ENCODE peak calls at places on chromosomes 4 and X, in eight cellular contexts. One of them, this sample, is unnamed.
A peak's percentile ranks its signal among the peaks of the same experiment; 100 is the strongest.

GRCh38 chr4:169902658-169903345 is 123.4 kb downstream of the MFAP3L start:
- DNase-seq in suprapubic skin: no peak
- DNase-seq in cardiac fibroblast: no peak
- DNase-seq in fibroblast of lung: no peak
- DNase-seq in heart right ventricle: no peak
- DNase-seq in left lung: no peak
- DNase-seq in upper lobe of right lung: no peak
- DNase-seq in cardiac muscle cell: no peak
- DNase-seq in this sample: no peak

GRCh38 chr4:184503869-184504300 is 29.5 kb upstream of the IRF2 start:
- DNase-seq in heart right ventricle: no peak
- DNase-seq in left lung: no peak
- DNase-seq in cardiac fibroblast: peak; percentile 31
- DNase-seq in suprapubic skin: no peak
- DNase-seq in fibroblast of lung: peak; percentile 39
- DNase-seq in upper lobe of right lung: no peak
- DNase-seq in cardiac muscle cell: peak; percentile 9
- DNase-seq in this sample: no peak

GRCh38 chr4:123649644-123650356 is 253.2 kb downstream of the SPRY1 start:
- DNase-seq in heart right ventricle: peak; percentile 42
- DNase-seq in suprapubic skin: no peak
- DNase-seq in left lung: no peak
- DNase-seq in upper lobe of right lung: no peak
- DNase-seq in fibroblast of lung: peak; percentile 75
- DNase-seq in cardiac fibroblast: peak; percentile 91
- DNase-seq in cardiac muscle cell: peak; percentile 87
- DNase-seq in this sample: peak; percentile 89

GRCh38 chr4:1009647-1010521 is 1.5 kb upstream of the FGFRL1 start:
- DNase-seq in heart right ventricle: peak; percentile 59
- DNase-seq in cardiac fibroblast: peak; percentile 52
- DNase-seq in suprapubic skin: no peak
- DNase-seq in upper lobe of right lung: peak; percentile 89
- DNase-seq in left lung: peak; percentile 93
- DNase-seq in cardiac muscle cell: peak; percentile 56
- DNase-seq in fibroblast of lung: peak; percentile 23
- DNase-seq in this sample: no peak

GRCh38 chr4:77676842-77677241 is 71.2 kb downstream of the CXCL13 start:
- DNase-seq in fibroblast of lung: no peak
- DNase-seq in upper lobe of right lung: no peak
- DNase-seq in left lung: no peak
- DNase-seq in suprapubic skin: no peak
- DNase-seq in cardiac muscle cell: no peak
- DNase-seq in cardiac fibroblast: no peak
- DNase-seq in heart right ventricle: no peak
- DNase-seq in this sample: no peak

GRCh38 chr4:109238746-109239145 is 63.7 kb downstream of the COL25A1 start:
- DNase-seq in fibroblast of lung: no peak
- DNase-seq in left lung: no peak
- DNase-seq in cardiac fibroblast: no peak
- DNase-seq in upper lobe of right lung: no peak
- DNase-seq in cardiac muscle cell: no peak
- DNase-seq in heart right ventricle: no peak
- DNase-seq in suprapubic skin: no peak
- DNase-seq in this sample: no peak

GRCh38 chr4:104591505-104591904 is 96.8 kb upstream of the CXXC4 start:
- DNase-seq in cardiac muscle cell: peak; percentile 44
- DNase-seq in upper lobe of right lung: no peak
- DNase-seq in fibroblast of lung: no peak
- DNase-seq in suprapubic skin: no peak
- DNase-seq in left lung: no peak
- DNase-seq in heart right ventricle: peak; percentile 45
- DNase-seq in cardiac fibroblast: no peak
- DNase-seq in this sample: no peak

GRCh38 chr4:8386731-8387130 is 53.8 kb downstream of the ACOX3 start:
- DNase-seq in cardiac fibroblast: no peak
- DNase-seq in suprapubic skin: no peak
- DNase-seq in cardiac muscle cell: no peak
- DNase-seq in left lung: peak; percentile 68
- DNase-seq in upper lobe of right lung: no peak
- DNase-seq in fibroblast of lung: no peak
- DNase-seq in heart right ventricle: no peak
- DNase-seq in this sample: no peak

GRCh38 chr4:98430708-98431403 is 169.7 kb downstream of the RAP1GDS1 start:
- DNase-seq in left lung: no peak
- DNase-seq in heart right ventricle: no peak
- DNase-seq in fibroblast of lung: peak; percentile 98
- DNase-seq in upper lobe of right lung: no peak
- DNase-seq in cardiac muscle cell: peak; percentile 37
- DNase-seq in suprapubic skin: no peak
- DNase-seq in cardiac fibroblast: peak; percentile 92
- DNase-seq in this sample: peak; percentile 31

GRCh38 chr4:108561086-108561485 is 59.3 kb upstream of the RPL34 start:
- DNase-seq in cardiac muscle cell: peak; percentile 16
- DNase-seq in cardiac fibroblast: peak; percentile 4
- DNase-seq in fibroblast of lung: no peak
- DNase-seq in upper lobe of right lung: no peak
- DNase-seq in suprapubic skin: no peak
- DNase-seq in heart right ventricle: no peak
- DNase-seq in left lung: no peak
- DNase-seq in this sample: no peak

GRCh38 chr4:9953089-9953488 is 68.2 kb downstream of the SLC2A9 start:
- DNase-seq in cardiac muscle cell: no peak
- DNase-seq in suprapubic skin: no peak
- DNase-seq in fibroblast of lung: no peak
- DNase-seq in left lung: no peak
- DNase-seq in heart right ventricle: no peak
- DNase-seq in cardiac fibroblast: no peak
- DNase-seq in upper lobe of right lung: no peak
- DNase-seq in this sample: no peak

GRCh38 chrX:79147477-79147876 is 3.0 kb downstream of the GPR174 start:
- DNase-seq in cardiac muscle cell: no peak
- DNase-seq in fibroblast of lung: no peak
- DNase-seq in left lung: no peak
- DNase-seq in upper lobe of right lung: no peak
- DNase-seq in cardiac fibroblast: no peak
- DNase-seq in suprapubic skin: no peak
- DNase-seq in heart right ventricle: no peak
- DNase-seq in this sample: no peak

GRCh38 chrX:53684415-53685192 is 1.9 kb downstream of the HUWE1 start:
- DNase-seq in cardiac muscle cell: no peak
- DNase-seq in fibroblast of lung: no peak
- DNase-seq in left lung: peak; percentile 91
- DNase-seq in cardiac fibroblast: no peak
- DNase-seq in heart right ventricle: no peak
- DNase-seq in suprapubic skin: no peak
- DNase-seq in upper lobe of right lung: no peak
- DNase-seq in this sample: no peak

GRCh38 chr4:8656711-8657380 is 64.3 kb downstream of the CPZ start:
- DNase-seq in cardiac fibroblast: no peak
- DNase-seq in heart right ventricle: no peak
- DNase-seq in upper lobe of right lung: peak; percentile 30
- DNase-seq in cardiac muscle cell: no peak
- DNase-seq in suprapubic skin: peak; percentile 74
- DNase-seq in fibroblast of lung: no peak
- DNase-seq in left lung: no peak
- DNase-seq in this sample: no peak

GRCh38 chr4:112170451-112170993 is 25.3 kb downstream of the FAM241A start:
- DNase-seq in fibroblast of lung: peak; percentile 73
- DNase-seq in cardiac fibroblast: peak; percentile 96
- DNase-seq in suprapubic skin: no peak
- DNase-seq in upper lobe of right lung: no peak
- DNase-seq in cardiac muscle cell: peak; percentile 85
- DNase-seq in heart right ventricle: no peak
- DNase-seq in left lung: no peak
- DNase-seq in this sample: peak; percentile 68

GRCh38 chrX:123920065-123920785 is 41.3 kb upstream of the STAG2 start:
- DNase-seq in left lung: no peak
- DNase-seq in heart right ventricle: no peak
- DNase-seq in suprapubic skin: no peak
- DNase-seq in fibroblast of lung: peak; percentile 92
- DNase-seq in upper lobe of right lung: no peak
- DNase-seq in cardiac muscle cell: peak; percentile 69
- DNase-seq in cardiac fibroblast: peak; percentile 70
- DNase-seq in this sample: peak; percentile 8

GRCh38 chr4:159505275-159505975 is 402.5 kb downstream of the RAPGEF2 start:
- DNase-seq in suprapubic skin: no peak
- DNase-seq in cardiac fibroblast: no peak
- DNase-seq in upper lobe of right lung: no peak
- DNase-seq in left lung: no peak
- DNase-seq in heart right ventricle: no peak
- DNase-seq in cardiac muscle cell: no peak
- DNase-seq in fibroblast of lung: peak; percentile 74
- DNase-seq in this sample: no peak

GRCh38 chr4:3491681-3492405 is 28.7 kb downstream of the DOK7 start:
- DNase-seq in upper lobe of right lung: no peak
- DNase-seq in suprapubic skin: no peak
- DNase-seq in cardiac muscle cell: peak; percentile 29
- DNase-seq in left lung: no peak
- DNase-seq in fibroblast of lung: peak; percentile 41
- DNase-seq in heart right ventricle: no peak
- DNase-seq in cardiac fibroblast: peak; percentile 25
- DNase-seq in this sample: no peak

GRCh38 chrX:119643696-119644095 is 37.5 kb upstream of the NKRF start:
- DNase-seq in heart right ventricle: no peak
- DNase-seq in suprapubic skin: no peak
- DNase-seq in left lung: no peak
- DNase-seq in cardiac muscle cell: no peak
- DNase-seq in cardiac fibroblast: no peak
- DNase-seq in upper lobe of right lung: no peak
- DNase-seq in fibroblast of lung: no peak
- DNase-seq in this sample: no peak

GRCh38 chr4:12889054-12889453 is 595.1 kb downstream of the RAB28 start:
- DNase-seq in heart right ventricle: peak; percentile 7
- DNase-seq in suprapubic skin: no peak
- DNase-seq in cardiac muscle cell: peak; percentile 11
- DNase-seq in fibroblast of lung: peak; percentile 11
- DNase-seq in upper lobe of right lung: no peak
- DNase-seq in cardiac fibroblast: peak; percentile 5
- DNase-seq in left lung: no peak
- DNase-seq in this sample: no peak

GRCh38 chr4:94571720-94572119 is 120.0 kb downstream of the PDLIM5 start:
- DNase-seq in heart right ventricle: no peak
- DNase-seq in upper lobe of right lung: no peak
- DNase-seq in suprapubic skin: no peak
- DNase-seq in fibroblast of lung: no peak
- DNase-seq in cardiac muscle cell: no peak
- DNase-seq in left lung: no peak
- DNase-seq in cardiac fibroblast: no peak
- DNase-seq in this sample: no peak

GRCh38 chr4:35461931-35462659 is 782.2 kb downstream of the ARAP2 start:
- DNase-seq in cardiac muscle cell: no peak
- DNase-seq in fibroblast of lung: no peak
- DNase-seq in left lung: no peak
- DNase-seq in suprapubic skin: peak; percentile 69
- DNase-seq in upper lobe of right lung: peak; percentile 21
- DNase-seq in heart right ventricle: no peak
- DNase-seq in cardiac fibroblast: no peak
- DNase-seq in this sample: no peak

GRCh38 chr4:185599844-185600243 is 64.5 kb upstream of the PDLIM3 start:
- DNase-seq in upper lobe of right lung: no peak
- DNase-seq in cardiac muscle cell: peak; percentile 44
- DNase-seq in cardiac fibroblast: no peak
- DNase-seq in heart right ventricle: no peak
- DNase-seq in suprapubic skin: no peak
- DNase-seq in left lung: no peak
- DNase-seq in fibroblast of lung: no peak
- DNase-seq in this sample: no peak

GRCh38 chr4:3655485-3656429 is 110.4 kb upstream of the ADRA2C start:
- DNase-seq in upper lobe of right lung: no peak
- DNase-seq in cardiac muscle cell: no peak
- DNase-seq in left lung: peak; percentile 50
- DNase-seq in suprapubic skin: no peak
- DNase-seq in heart right ventricle: no peak
- DNase-seq in fibroblast of lung: no peak
- DNase-seq in cardiac fibroblast: no peak
- DNase-seq in this sample: no peak

GRCh38 chrX:124194209-124194608 is 138.3 kb upstream of the TEX13D start:
- DNase-seq in cardiac muscle cell: peak; percentile 2
- DNase-seq in suprapubic skin: no peak
- DNase-seq in cardiac fibroblast: peak; percentile 39
- DNase-seq in heart right ventricle: peak; percentile 38
- DNase-seq in upper lobe of right lung: no peak
- DNase-seq in fibroblast of lung: no peak
- DNase-seq in left lung: no peak
- DNase-seq in this sample: no peak

GRCh38 chr4:174828845-174829701 is at the start of gene GLRA3:
- DNase-seq in cardiac fibroblast: peak; percentile 23
- DNase-seq in heart right ventricle: no peak
- DNase-seq in left lung: peak; percentile 83
- DNase-seq in upper lobe of right lung: peak; percentile 80
- DNase-seq in fibroblast of lung: peak; percentile 47
- DNase-seq in cardiac muscle cell: peak; percentile 44
- DNase-seq in suprapubic skin: no peak
- DNase-seq in this sample: no peak

GRCh38 chr4:120973207-120973606 is 50.7 kb upstream of the PRDM5 start:
- DNase-seq in left lung: no peak
- DNase-seq in fibroblast of lung: no peak
- DNase-seq in cardiac muscle cell: no peak
- DNase-seq in heart right ventricle: no peak
- DNase-seq in cardiac fibroblast: no peak
- DNase-seq in suprapubic skin: no peak
- DNase-seq in upper lobe of right lung: no peak
- DNase-seq in this sample: no peak

GRCh38 chr4:5307928-5308327 is 256.6 kb downstream of the STK32B start:
- DNase-seq in suprapubic skin: no peak
- DNase-seq in upper lobe of right lung: no peak
- DNase-seq in cardiac fibroblast: no peak
- DNase-seq in left lung: no peak
- DNase-seq in heart right ventricle: no peak
- DNase-seq in fibroblast of lung: no peak
- DNase-seq in cardiac muscle cell: no peak
- DNase-seq in this sample: no peak
- TF ChIP-seq CTCF in suprapubic skin: no peak
- TF ChIP-seq CTCF in upper lobe of right lung: no peak
- TF ChIP-seq CTCF in cardiac fibroblast: no peak
- TF ChIP-seq CTCF in left lung: no peak
- TF ChIP-seq CTCF in heart right ventricle: no peak
- TF ChIP-seq CTCF in fibroblast of lung: no peak
- TF ChIP-seq CTCF in cardiac muscle cell: no peak
- TF ChIP-seq CTCF in this sample: no peak

GRCh38 chr4:137069473-137069872 is 462.8 kb downstream of the PCDH18 start:
- DNase-seq in cardiac muscle cell: no peak
- DNase-seq in left lung: no peak
- DNase-seq in cardiac fibroblast: no peak
- DNase-seq in suprapubic skin: no peak
- DNase-seq in heart right ventricle: no peak
- DNase-seq in fibroblast of lung: no peak
- DNase-seq in upper lobe of right lung: no peak
- DNase-seq in this sample: no peak
- TF ChIP-seq CTCF in cardiac muscle cell: no peak
- TF ChIP-seq CTCF in left lung: no peak
- TF ChIP-seq CTCF in cardiac fibroblast: no peak
- TF ChIP-seq CTCF in suprapubic skin: no peak
- TF ChIP-seq CTCF in heart right ventricle: no peak
- TF ChIP-seq CTCF in fibroblast of lung: no peak
- TF ChIP-seq CTCF in upper lobe of right lung: no peak
- TF ChIP-seq CTCF in this sample: no peak

GRCh38 chrX:17876135-17876534 is 15.0 kb upstream of the RAI2 start:
- DNase-seq in upper lobe of right lung: no peak
- DNase-seq in left lung: no peak
- DNase-seq in heart right ventricle: no peak
- DNase-seq in suprapubic skin: no peak
- DNase-seq in fibroblast of lung: no peak
- DNase-seq in cardiac muscle cell: no peak
- DNase-seq in cardiac fibroblast: no peak
- DNase-seq in this sample: no peak
- TF ChIP-seq CTCF in upper lobe of right lung: no peak
- TF ChIP-seq CTCF in left lung: no peak
- TF ChIP-seq CTCF in heart right ventricle: no peak
- TF ChIP-seq CTCF in suprapubic skin: no peak
- TF ChIP-seq CTCF in fibroblast of lung: no peak
- TF ChIP-seq CTCF in cardiac muscle cell: no peak
- TF ChIP-seq CTCF in cardiac fibroblast: no peak
- TF ChIP-seq CTCF in this sample: no peak

GRCh38 chrX:154308108-154308946 is 12.7 kb downstream of the TKTL1 start:
- DNase-seq in fibroblast of lung: peak; percentile 11
- DNase-seq in cardiac muscle cell: peak; percentile 55
- DNase-seq in left lung: no peak
- DNase-seq in upper lobe of right lung: peak; percentile 62
- DNase-seq in cardiac fibroblast: peak; percentile 58
- DNase-seq in heart right ventricle: peak; percentile 69
- DNase-seq in suprapubic skin: peak; percentile 78
- DNase-seq in this sample: no peak
- TF ChIP-seq CTCF in fibroblast of lung: peak; percentile 67
- TF ChIP-seq CTCF in cardiac muscle cell: peak; percentile 68
- TF ChIP-seq CTCF in left lung: peak; percentile 84
- TF ChIP-seq CTCF in upper lobe of right lung: peak; percentile 76
- TF ChIP-seq CTCF in cardiac fibroblast: peak; percentile 72
- TF ChIP-seq CTCF in heart right ventricle: peak; percentile 40
- TF ChIP-seq CTCF in suprapubic skin: peak; percentile 57
- TF ChIP-seq CTCF in this sample: peak; percentile 68

This sample was measured in AG09319.